ENCODE peak calls at places on chromosomes 1 and 21, in five cellular contexts. H is endodermal cell, T is EH, V is type B pancreatic cell, R is ovary. P is an unnamed sample.
A peak's percentile ranks its signal among the peaks of the same experiment; 100 is the strongest.

GRCh38 chr1:108050911-108051624 is 86.1 kb upstream of the VAV3 start:
- DNase-seq in H (peak; percentile 62), T (no peak), V (no peak), R (no peak), P (no peak)

GRCh38 chr1:182704677-182705076 is 20.3 kb upstream of the RGS8 start:
- DNase-seq in H (no peak), T (no peak), V (no peak), R (no peak), P (no peak)

GRCh38 chr1:218242171-218242570 is 42.9 kb upstream of the RRP15 start:
- DNase-seq in H (no peak), T (no peak), V (no peak), R (no peak), P (no peak)

GRCh38 chr1:2987773-2988172 is 33.5 kb upstream of the ACTRT2 start:
- DNase-seq in H (no peak), T (no peak), V (peak; percentile 59), R (no peak), P (no peak)

GRCh38 chr21:33368576-33368975 is 34.6 kb upstream of the IFNGR2 start:
- DNase-seq in H (peak; percentile 56), T (no peak), V (no peak), R (no peak), P (no peak)

GRCh38 chr1:53410100-53410541 is 49.1 kb upstream of the DMRTB1 start:
- DNase-seq in H (peak; percentile 62), T (peak; percentile 74), V (peak; percentile 57), R (no peak), P (peak; percentile 82)

GRCh38 chr1:246221390-246222240 is 285.5 kb downstream of the SMYD3 start:
- DNase-seq in H (no peak), T (no peak), V (no peak), R (no peak), P (no peak)

GRCh38 chr1:200359610-200360163 is 50.1 kb downstream of the ZNF281 start:
- DNase-seq in H (peak; percentile 40), T (peak; percentile 75), V (no peak), R (no peak), P (peak; percentile 8)

GRCh38 chr1:109161836-109162606 is 48.1 kb downstream of the ELAPOR1 start:
- DNase-seq in H (no peak), T (peak; percentile 98), V (no peak), R (no peak), P (no peak)

GRCh38 chr1:66464802-66465201 is 69.2 kb upstream of the SGIP1 start:
- DNase-seq in H (no peak), T (peak; percentile 99), V (no peak), R (no peak), P (no peak)

GRCh38 chr1:167453156-167453555 is 65.2 kb downstream of the CD247 start:
- DNase-seq in H (no peak), T (no peak), V (no peak), R (no peak), P (no peak)